ENCODE peak calls at places on chromosomes 6 and 20, in seven cellular contexts. One of them, this sample, is unnamed.

GRCh38 chr20:19451591-19452295 is 239.3 kb downstream of the SLC24A3 start:
- DNase-seq in central memory CD4-positive, alpha-beta T cell: no peak
- DNase-seq in dorsolateral prefrontal cortex: no peak
- DNase-seq in AG08395: no peak
- DNase-seq in activated CD4-positive, alpha-beta memory T cell treated with anti-CD3 and anti-CD28 coated beads for 36 hours: no peak
- DNase-seq in fibroblast of pulmonary artery: no peak
- DNase-seq in G401: no peak
- DNase-seq in this sample: no peak

GRCh38 chr6:35240838-35241801 is 18.4 kb upstream of the ZNF76 start:
- DNase-seq in central memory CD4-positive, alpha-beta T cell: peak
- DNase-seq in dorsolateral prefrontal cortex: peak
- DNase-seq in AG08395: peak
- DNase-seq in activated CD4-positive, alpha-beta memory T cell treated with anti-CD3 and anti-CD28 coated beads for 36 hours: peak
- DNase-seq in fibroblast of pulmonary artery: peak
- DNase-seq in G401: peak
- DNase-seq in this sample: peak

GRCh38 chr20:48094944-48095343 is 309.7 kb upstream of the SULF2 start:
- DNase-seq in central memory CD4-positive, alpha-beta T cell: no peak
- DNase-seq in dorsolateral prefrontal cortex: no peak
- DNase-seq in AG08395: no peak
- DNase-seq in activated CD4-positive, alpha-beta memory T cell treated with anti-CD3 and anti-CD28 coated beads for 36 hours: no peak
- DNase-seq in fibroblast of pulmonary artery: no peak
- DNase-seq in G401: no peak
- DNase-seq in this sample: no peak

GRCh38 chr6:2085657-2086056 is 159.7 kb downstream of the GMDS start:
- DNase-seq in central memory CD4-positive, alpha-beta T cell: no peak
- DNase-seq in dorsolateral prefrontal cortex: no peak
- DNase-seq in AG08395: no peak
- DNase-seq in activated CD4-positive, alpha-beta memory T cell treated with anti-CD3 and anti-CD28 coated beads for 36 hours: no peak
- DNase-seq in fibroblast of pulmonary artery: no peak
- DNase-seq in G401: no peak
- DNase-seq in this sample: no peak

GRCh38 chr6:69868961-69869360 is 2.6 kb downstream of the COL19A1 start:
- DNase-seq in central memory CD4-positive, alpha-beta T cell: no peak
- DNase-seq in dorsolateral prefrontal cortex: no peak
- DNase-seq in AG08395: no peak
- DNase-seq in activated CD4-positive, alpha-beta memory T cell treated with anti-CD3 and anti-CD28 coated beads for 36 hours: no peak
- DNase-seq in fibroblast of pulmonary artery: no peak
- DNase-seq in G401: peak
- DNase-seq in this sample: no peak

GRCh38 chr6:150729188-150729748 is 129.6 kb downstream of the PLEKHG1 start:
- DNase-seq in central memory CD4-positive, alpha-beta T cell: no peak
- DNase-seq in dorsolateral prefrontal cortex: no peak
- DNase-seq in AG08395: no peak
- DNase-seq in activated CD4-positive, alpha-beta memory T cell treated with anti-CD3 and anti-CD28 coated beads for 36 hours: no peak
- DNase-seq in fibroblast of pulmonary artery: no peak
- DNase-seq in G401: no peak
- DNase-seq in this sample: no peak

GRCh38 chr6:44183783-44184182 is 25.2 kb downstream of the CAPN11 start:
- DNase-seq in central memory CD4-positive, alpha-beta T cell: no peak
- DNase-seq in dorsolateral prefrontal cortex: no peak
- DNase-seq in AG08395: no peak
- DNase-seq in activated CD4-positive, alpha-beta memory T cell treated with anti-CD3 and anti-CD28 coated beads for 36 hours: no peak
- DNase-seq in fibroblast of pulmonary artery: no peak
- DNase-seq in G401: no peak
- DNase-seq in this sample: no peak

GRCh38 chr6:111699123-111699522 is 93.4 kb upstream of the TRAF3IP2 start:
- DNase-seq in central memory CD4-positive, alpha-beta T cell: peak
- DNase-seq in dorsolateral prefrontal cortex: no peak
- DNase-seq in AG08395: no peak
- DNase-seq in activated CD4-positive, alpha-beta memory T cell treated with anti-CD3 and anti-CD28 coated beads for 36 hours: no peak
- DNase-seq in fibroblast of pulmonary artery: no peak
- DNase-seq in G401: no peak
- DNase-seq in this sample: no peak

GRCh38 chr6:70398783-70399730 is 14.3 kb upstream of the FAM135A start:
- DNase-seq in central memory CD4-positive, alpha-beta T cell: no peak
- DNase-seq in dorsolateral prefrontal cortex: no peak
- DNase-seq in AG08395: peak
- DNase-seq in activated CD4-positive, alpha-beta memory T cell treated with anti-CD3 and anti-CD28 coated beads for 36 hours: no peak
- DNase-seq in fibroblast of pulmonary artery: peak
- DNase-seq in G401: no peak
- DNase-seq in this sample: peak

GRCh38 chr20:36541227-36542018 is at the start of gene MYL9:
- DNase-seq in central memory CD4-positive, alpha-beta T cell: no peak
- DNase-seq in dorsolateral prefrontal cortex: no peak
- DNase-seq in AG08395: peak
- DNase-seq in activated CD4-positive, alpha-beta memory T cell treated with anti-CD3 and anti-CD28 coated beads for 36 hours: no peak
- DNase-seq in fibroblast of pulmonary artery: peak
- DNase-seq in G401: no peak
- DNase-seq in this sample: peak

GRCh38 chr6:96836579-96837137 is 619 bp downstream of the GPR63 start:
- DNase-seq in central memory CD4-positive, alpha-beta T cell: peak
- DNase-seq in dorsolateral prefrontal cortex: no peak
- DNase-seq in AG08395: peak
- DNase-seq in activated CD4-positive, alpha-beta memory T cell treated with anti-CD3 and anti-CD28 coated beads for 36 hours: no peak
- DNase-seq in fibroblast of pulmonary artery: peak
- DNase-seq in G401: peak
- DNase-seq in this sample: no peak

GRCh38 chr6:134317471-134318131 is at the start of gene SGK1:
- DNase-seq in central memory CD4-positive, alpha-beta T cell: peak
- DNase-seq in dorsolateral prefrontal cortex: no peak
- DNase-seq in AG08395: peak
- DNase-seq in activated CD4-positive, alpha-beta memory T cell treated with anti-CD3 and anti-CD28 coated beads for 36 hours: peak
- DNase-seq in fibroblast of pulmonary artery: peak
- DNase-seq in G401: peak
- DNase-seq in this sample: no peak

GRCh38 chr20:48930035-48930434 is 8.5 kb downstream of the ARFGEF2 start:
- DNase-seq in central memory CD4-positive, alpha-beta T cell: no peak
- DNase-seq in dorsolateral prefrontal cortex: no peak
- DNase-seq in AG08395: no peak
- DNase-seq in activated CD4-positive, alpha-beta memory T cell treated with anti-CD3 and anti-CD28 coated beads for 36 hours: no peak
- DNase-seq in fibroblast of pulmonary artery: peak
- DNase-seq in G401: no peak
- DNase-seq in this sample: no peak

GRCh38 chr6:159089909-159090308 is 45.1 kb upstream of the TAGAP start:
- DNase-seq in central memory CD4-positive, alpha-beta T cell: no peak
- DNase-seq in dorsolateral prefrontal cortex: no peak
- DNase-seq in AG08395: no peak
- DNase-seq in activated CD4-positive, alpha-beta memory T cell treated with anti-CD3 and anti-CD28 coated beads for 36 hours: peak
- DNase-seq in fibroblast of pulmonary artery: no peak
- DNase-seq in G401: no peak
- DNase-seq in this sample: no peak

GRCh38 chr6:34391711-34392496 is 565 bp downstream of the NUDT3 start:
- DNase-seq in central memory CD4-positive, alpha-beta T cell: peak
- DNase-seq in dorsolateral prefrontal cortex: peak
- DNase-seq in AG08395: no peak
- DNase-seq in activated CD4-positive, alpha-beta memory T cell treated with anti-CD3 and anti-CD28 coated beads for 36 hours: peak
- DNase-seq in fibroblast of pulmonary artery: peak
- DNase-seq in G401: peak
- DNase-seq in this sample: peak

GRCh38 chr6:95576621-95577316 is 566 bp upstream of the MANEA start:
- DNase-seq in central memory CD4-positive, alpha-beta T cell: peak
- DNase-seq in dorsolateral prefrontal cortex: no peak
- DNase-seq in AG08395: no peak
- DNase-seq in activated CD4-positive, alpha-beta memory T cell treated with anti-CD3 and anti-CD28 coated beads for 36 hours: no peak
- DNase-seq in fibroblast of pulmonary artery: peak
- DNase-seq in G401: peak
- DNase-seq in this sample: no peak

GRCh38 chr6:34922177-34922663 is 33.2 kb downstream of the ANKS1A start:
- DNase-seq in central memory CD4-positive, alpha-beta T cell: no peak
- DNase-seq in dorsolateral prefrontal cortex: no peak
- DNase-seq in AG08395: peak
- DNase-seq in activated CD4-positive, alpha-beta memory T cell treated with anti-CD3 and anti-CD28 coated beads for 36 hours: no peak
- DNase-seq in fibroblast of pulmonary artery: peak
- DNase-seq in G401: no peak
- DNase-seq in this sample: no peak

GRCh38 chr6:157510329-157511188 is 129.6 kb downstream of the ZDHHC14 start:
- DNase-seq in central memory CD4-positive, alpha-beta T cell: peak
- DNase-seq in dorsolateral prefrontal cortex: no peak
- DNase-seq in AG08395: no peak
- DNase-seq in activated CD4-positive, alpha-beta memory T cell treated with anti-CD3 and anti-CD28 coated beads for 36 hours: peak
- DNase-seq in fibroblast of pulmonary artery: no peak
- DNase-seq in G401: no peak
- DNase-seq in this sample: no peak

GRCh38 chr6:30447237-30447636 is 42.1 kb upstream of the HLA-E start:
- DNase-seq in central memory CD4-positive, alpha-beta T cell: no peak
- DNase-seq in dorsolateral prefrontal cortex: no peak
- DNase-seq in AG08395: no peak
- DNase-seq in activated CD4-positive, alpha-beta memory T cell treated with anti-CD3 and anti-CD28 coated beads for 36 hours: no peak
- DNase-seq in fibroblast of pulmonary artery: no peak
- DNase-seq in G401: peak
- DNase-seq in this sample: no peak

GRCh38 chr6:81126150-81126549 is 626.3 kb downstream of the TENT5A start:
- DNase-seq in central memory CD4-positive, alpha-beta T cell: no peak
- DNase-seq in dorsolateral prefrontal cortex: no peak
- DNase-seq in AG08395: peak
- DNase-seq in activated CD4-positive, alpha-beta memory T cell treated with anti-CD3 and anti-CD28 coated beads for 36 hours: no peak
- DNase-seq in fibroblast of pulmonary artery: peak
- DNase-seq in G401: no peak
- DNase-seq in this sample: no peak

GRCh38 chr6:10463491-10464481 is 48.9 kb upstream of the TFAP2A start:
- DNase-seq in central memory CD4-positive, alpha-beta T cell: no peak
- DNase-seq in dorsolateral prefrontal cortex: no peak
- DNase-seq in AG08395: no peak
- DNase-seq in activated CD4-positive, alpha-beta memory T cell treated with anti-CD3 and anti-CD28 coated beads for 36 hours: no peak
- DNase-seq in fibroblast of pulmonary artery: no peak
- DNase-seq in G401: no peak
- DNase-seq in this sample: no peak

GRCh38 chr6:107849325-107849724 is 25.2 kb upstream of the SCML4 start:
- DNase-seq in central memory CD4-positive, alpha-beta T cell: no peak
- DNase-seq in dorsolateral prefrontal cortex: no peak
- DNase-seq in AG08395: no peak
- DNase-seq in activated CD4-positive, alpha-beta memory T cell treated with anti-CD3 and anti-CD28 coated beads for 36 hours: no peak
- DNase-seq in fibroblast of pulmonary artery: no peak
- DNase-seq in G401: no peak
- DNase-seq in this sample: no peak

GRCh38 chr6:14035448-14035847 is 82.1 kb upstream of the CD83 start:
- DNase-seq in central memory CD4-positive, alpha-beta T cell: no peak
- DNase-seq in dorsolateral prefrontal cortex: no peak
- DNase-seq in AG08395: peak
- DNase-seq in activated CD4-positive, alpha-beta memory T cell treated with anti-CD3 and anti-CD28 coated beads for 36 hours: no peak
- DNase-seq in fibroblast of pulmonary artery: peak
- DNase-seq in G401: no peak
- DNase-seq in this sample: peak

GRCh38 chr6:125810435-125810834 is 19.7 kb downstream of the NCOA7 start:
- DNase-seq in central memory CD4-positive, alpha-beta T cell: no peak
- DNase-seq in dorsolateral prefrontal cortex: no peak
- DNase-seq in AG08395: no peak
- DNase-seq in activated CD4-positive, alpha-beta memory T cell treated with anti-CD3 and anti-CD28 coated beads for 36 hours: no peak
- DNase-seq in fibroblast of pulmonary artery: no peak
- DNase-seq in G401: no peak
- DNase-seq in this sample: no peak

GRCh38 chr6:7246401-7247178 is 66.4 kb downstream of the SSR1 start:
- DNase-seq in central memory CD4-positive, alpha-beta T cell: no peak
- DNase-seq in dorsolateral prefrontal cortex: no peak
- DNase-seq in AG08395: no peak
- DNase-seq in activated CD4-positive, alpha-beta memory T cell treated with anti-CD3 and anti-CD28 coated beads for 36 hours: no peak
- DNase-seq in fibroblast of pulmonary artery: no peak
- DNase-seq in G401: no peak
- DNase-seq in this sample: no peak

GRCh38 chr6:118537579-118537978 is 10.5 kb upstream of the PLN start:
- DNase-seq in central memory CD4-positive, alpha-beta T cell: no peak
- DNase-seq in dorsolateral prefrontal cortex: no peak
- DNase-seq in AG08395: peak
- DNase-seq in activated CD4-positive, alpha-beta memory T cell treated with anti-CD3 and anti-CD28 coated beads for 36 hours: no peak
- DNase-seq in fibroblast of pulmonary artery: peak
- DNase-seq in G401: no peak
- DNase-seq in this sample: peak

GRCh38 chr6:21158149-21158548 is 435.4 kb upstream of the SOX4 start:
- DNase-seq in central memory CD4-positive, alpha-beta T cell: no peak
- DNase-seq in dorsolateral prefrontal cortex: no peak
- DNase-seq in AG08395: no peak
- DNase-seq in activated CD4-positive, alpha-beta memory T cell treated with anti-CD3 and anti-CD28 coated beads for 36 hours: no peak
- DNase-seq in fibroblast of pulmonary artery: no peak
- DNase-seq in G401: no peak
- DNase-seq in this sample: no peak

GRCh38 chr6:34583861-34584604 is 27.9 kb upstream of the SPDEF start:
- DNase-seq in central memory CD4-positive, alpha-beta T cell: no peak
- DNase-seq in dorsolateral prefrontal cortex: no peak
- DNase-seq in AG08395: no peak
- DNase-seq in activated CD4-positive, alpha-beta memory T cell treated with anti-CD3 and anti-CD28 coated beads for 36 hours: no peak
- DNase-seq in fibroblast of pulmonary artery: no peak
- DNase-seq in G401: no peak
- DNase-seq in this sample: no peak

This sample was measured in osteoblast.